ENCODE peak calls at places on chromosomes 13 and 19, in six cellular contexts. Z, U, T, W, D and M are unnamed samples.

GRCh38 chr19:38993271-38993670 is 17.7 kb upstream of the FBXO17 start:
- DNase-seq in T (no peak), Z (no peak), W (no peak), D (peak; percentile 67), U (no peak), M (no peak)

GRCh38 chr13:45623516-45624090 is 8.1 kb upstream of the ERICH6B start:
- DNase-seq in T (peak; percentile 37), D (peak; percentile 28), W (no peak), U (peak; percentile 9), Z (no peak), M (no peak)

GRCh38 chr13:110648155-110648819 is 32.9 kb downstream of the NAXD start:
- DNase-seq in Z (no peak), W (no peak), D (no peak), U (no peak), T (no peak), M (no peak)

GRCh38 chr13:37811441-37811840 is 58.1 kb downstream of the TRPC4 start:
- DNase-seq in W (no peak), T (no peak), Z (no peak), U (no peak), D (no peak), M (no peak)

GRCh38 chr19:29480507-29480906 is 45.3 kb upstream of the VSTM2B start:
- DNase-seq in T (no peak), Z (no peak), U (no peak), D (no peak), W (no peak), M (no peak)

GRCh38 chr19:18157465-18158063 is 4.6 kb downstream of the PIK3R2 start:
- DNase-seq in T (no peak), W (peak; percentile 74), D (no peak), Z (no peak), U (peak; percentile 92), M (peak; percentile 27)

GRCh38 chr19:9435279-9436268 is at the start of gene ZNF266:
- DNase-seq in D (peak; percentile 90), T (peak; percentile 96), W (peak; percentile 85), U (peak; percentile 86), Z (peak; percentile 86), M (peak; percentile 82)

GRCh38 chr19:29881386-29881785 is 60.7 kb upstream of the URI1 start:
- DNase-seq in Z (no peak), T (no peak), W (no peak), U (no peak), D (peak; percentile 22), M (no peak)

GRCh38 chr13:98216135-98216565 is 39.1 kb upstream of the RNF113B start:
- DNase-seq in T (peak; percentile 62), D (peak; percentile 55), W (no peak), Z (no peak), U (peak; percentile 52), M (no peak)

GRCh38 chr19:3409346-3410064 is 43.1 kb downstream of the NFIC start:
- DNase-seq in U (no peak), W (no peak), D (no peak), Z (no peak), T (peak; percentile 80), M (no peak)

GRCh38 chr13:114235697-114236096 is 1.0 kb downstream of the CDC16 start:
- DNase-seq in D (no peak), T (no peak), Z (no peak), W (no peak), U (no peak), M (no peak)

GRCh38 chr13:105202384-105202783 is 1333.1 kb downstream of the EFNB2 start:
- DNase-seq in W (no peak), D (peak; percentile 4), U (no peak), Z (no peak), T (peak; percentile 73), M (no peak)

GRCh38 chr13:49098198-49098597 is 121.9 kb upstream of the MLNR start:
- DNase-seq in D (peak; percentile 96), Z (no peak), U (no peak), W (no peak), T (no peak), M (peak; percentile 1)

GRCh38 chr13:65530688-65531087 is 1699.4 kb downstream of the PCDH9 start:
- DNase-seq in U (no peak), D (no peak), T (no peak), W (no peak), Z (no peak), M (no peak)

GRCh38 chr19:3969435-3970312 is 1.2 kb downstream of the DAPK3 start:
- DNase-seq in T (peak; percentile 63), U (no peak), D (peak; percentile 78), Z (no peak), W (no peak), M (peak; percentile 19)

GRCh38 chr13:113562085-113562749 is 22.3 kb upstream of the TFDP1 start:
- DNase-seq in Z (peak; percentile 43), U (peak; percentile 71), W (peak; percentile 75), D (peak; percentile 79), T (peak; percentile 84), M (peak; percentile 53)

GRCh38 chr13:63311587-63311986 is 1895.9 kb upstream of the PCDH20 start:
- DNase-seq in U (no peak), W (no peak), Z (no peak), T (no peak), D (no peak), M (no peak)

GRCh38 chr19:19021115-19021514 is 12.2 kb downstream of the SUGP2 start:
- DNase-seq in U (no peak), T (no peak), W (no peak), D (peak; percentile 45), Z (no peak), M (no peak)

GRCh38 chr19:3336680-3337523 is 29.5 kb upstream of the NFIC start:
- DNase-seq in U (peak; percentile 78), D (peak; percentile 80), W (peak; percentile 43), T (no peak), Z (no peak), M (no peak)

GRCh38 chr19:643736-644135 is 4.1 kb downstream of the FGF22 start:
- DNase-seq in Z (no peak), W (no peak), D (no peak), U (no peak), T (no peak), M (no peak)

GRCh38 chr13:23509781-23510543 is 60.2 kb upstream of the TNFRSF19 start:
- DNase-seq in U (no peak), Z (no peak), T (peak; percentile 77), D (peak; percentile 74), W (no peak), M (no peak)

GRCh38 chr19:53881482-53882390 is at the start of gene PRKCG:
- DNase-seq in W (peak; percentile 55), D (no peak), U (no peak), T (peak; percentile 84), Z (peak; percentile 32), M (peak; percentile 93)

GRCh38 chr19:49858591-49858985 is 7.6 kb downstream of the PTOV1 start:
- DNase-seq in W (no peak), Z (no peak), D (no peak), U (no peak), T (no peak), M (no peak)

GRCh38 chr13:33615436-33615835 is 202.5 kb upstream of the RFC3 start:
- DNase-seq in Z (no peak), T (no peak), W (peak; percentile 39), U (no peak), D (no peak), M (no peak)